ENCODE peak calls at places on chromosomes 1 and 21, in four cellular contexts. One of them, this sample, is unnamed.

GRCh38 chr1:203985676-203986075 is 87.2 kb upstream of the SOX13 start:
- DNase-seq in HepG2: no peak
- DNase-seq in K562: no peak
- DNase-seq in HEK293T: no peak
- DNase-seq in this sample: no peak

GRCh38 chr1:57848406-57848805 is 424.5 kb upstream of the DAB1 start:
- DNase-seq in HepG2: no peak
- DNase-seq in HEK293T: no peak
- DNase-seq in K562: no peak
- DNase-seq in this sample: no peak

GRCh38 chr1:186188004-186188539 is 187.0 kb downstream of the TPR start:
- DNase-seq in K562: no peak
- DNase-seq in HepG2: no peak
- DNase-seq in HEK293T: no peak
- DNase-seq in this sample: no peak

GRCh38 chr1:43312212-43312623 is 11.4 kb downstream of the TIE1 start:
- DNase-seq in K562: no peak
- DNase-seq in HepG2: no peak
- DNase-seq in HEK293T: no peak
- DNase-seq in this sample: no peak

GRCh38 chr1:22670352-22670964 is 17.4 kb downstream of the C1QB start:
- DNase-seq in K562: no peak
- DNase-seq in HepG2: no peak
- DNase-seq in HEK293T: no peak
- DNase-seq in this sample: no peak

GRCh38 chr21:45447821-45448220 is 42.9 kb downstream of the COL18A1 start:
- DNase-seq in HEK293T: no peak
- DNase-seq in K562: no peak
- DNase-seq in HepG2: no peak
- DNase-seq in this sample: no peak

GRCh38 chr1:3691421-3692204 is 39.3 kb downstream of the TP73 start:
- DNase-seq in HEK293T: no peak
- DNase-seq in HepG2: no peak
- DNase-seq in K562: no peak
- DNase-seq in this sample: no peak

GRCh38 chr21:15671188-15671587 is 58.6 kb upstream of the USP25 start:
- DNase-seq in K562: no peak
- DNase-seq in HEK293T: no peak
- DNase-seq in HepG2: no peak
- DNase-seq in this sample: no peak

GRCh38 chr21:46210378-46211136 is 18.0 kb downstream of the LSS start:
- DNase-seq in K562: peak
- DNase-seq in HepG2: no peak
- DNase-seq in HEK293T: no peak
- DNase-seq in this sample: peak

GRCh38 chr1:230186874-230187273 is 119.8 kb downstream of the GALNT2 start:
- DNase-seq in HepG2: no peak
- DNase-seq in K562: no peak
- DNase-seq in HEK293T: no peak
- DNase-seq in this sample: no peak

GRCh38 chr1:206021796-206022365 is 1.8 kb downstream of the CTSE start:
- DNase-seq in HEK293T: no peak
- DNase-seq in HepG2: no peak
- DNase-seq in K562: no peak
- DNase-seq in this sample: no peak

GRCh38 chr1:209307836-209308235 is 275.7 kb upstream of the CAMK1G start:
- DNase-seq in K562: no peak
- DNase-seq in HepG2: no peak
- DNase-seq in HEK293T: no peak
- DNase-seq in this sample: no peak

GRCh38 chr21:34189506-34189905 is 116.1 kb downstream of the MRPS6 start:
- DNase-seq in HEK293T: no peak
- DNase-seq in HepG2: no peak
- DNase-seq in K562: no peak
- DNase-seq in this sample: no peak

GRCh38 chr21:34195365-34195764 is 122.0 kb downstream of the MRPS6 start:
- DNase-seq in K562: no peak
- DNase-seq in HEK293T: no peak
- DNase-seq in HepG2: no peak
- DNase-seq in this sample: peak

GRCh38 chr21:34190576-34191301 is 117.4 kb downstream of the MRPS6 start:
- DNase-seq in HEK293T: no peak
- DNase-seq in K562: peak
- DNase-seq in HepG2: no peak
- DNase-seq in this sample: no peak

GRCh38 chr21:34192646-34193285 is 119.4 kb downstream of the MRPS6 start:
- DNase-seq in K562: no peak
- DNase-seq in HepG2: no peak
- DNase-seq in HEK293T: no peak
- DNase-seq in this sample: no peak

DNA sequence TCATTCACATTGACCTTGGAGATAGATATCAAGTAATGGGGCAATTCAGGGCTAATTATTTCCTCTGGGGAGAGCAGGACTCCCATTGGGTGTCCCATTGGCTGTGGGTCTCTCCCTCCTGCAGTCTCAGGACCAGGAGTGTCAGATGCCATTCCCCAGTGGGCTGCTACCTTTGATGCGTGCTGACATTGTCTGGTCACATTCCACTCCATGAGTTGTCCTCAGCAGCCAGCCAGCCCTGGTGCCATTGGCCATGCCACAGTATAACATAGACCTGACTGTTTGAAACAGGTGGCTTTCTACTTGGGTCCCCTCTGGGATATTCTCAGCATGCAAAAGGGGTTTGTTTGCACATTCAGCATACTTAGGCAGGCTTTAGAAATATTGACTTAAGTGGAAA is 118.5 kb downstream of the MRPS6 start:
- DNase-seq in HEK293T: no peak
- DNase-seq in HepG2: no peak
- DNase-seq in K562: no peak
- DNase-seq in this sample: no peak
- TF ChIP-seq ELF4 in HEK293T: no peak
- TF ChIP-seq ELF4 in HepG2: no peak
- TF ChIP-seq ELF4 in K562: no peak
- TF ChIP-seq ELF4 in this sample: no peak

GRCh38 chr1:6180215-6180577 is at the start of gene CHD5:
- DNase-seq in K562: no peak
- DNase-seq in HEK293T: peak
- DNase-seq in HepG2: no peak
- DNase-seq in this sample: peak

GRCh38 chr1:6179564-6180175 is 451 bp downstream of the CHD5 start:
- DNase-seq in HepG2: no peak
- DNase-seq in K562: no peak
- DNase-seq in HEK293T: no peak
- DNase-seq in this sample: no peak

GRCh38 chr1:6178751-6179563 is 1.2 kb downstream of the CHD5 start:
- DNase-seq in HepG2: no peak
- DNase-seq in K562: no peak
- DNase-seq in HEK293T: no peak
- DNase-seq in this sample: peak

GRCh38 chr1:6181347-6181770 is 1.2 kb upstream of the CHD5 start:
- DNase-seq in HepG2: no peak
- DNase-seq in HEK293T: no peak
- DNase-seq in K562: no peak
- DNase-seq in this sample: peak

DNA sequence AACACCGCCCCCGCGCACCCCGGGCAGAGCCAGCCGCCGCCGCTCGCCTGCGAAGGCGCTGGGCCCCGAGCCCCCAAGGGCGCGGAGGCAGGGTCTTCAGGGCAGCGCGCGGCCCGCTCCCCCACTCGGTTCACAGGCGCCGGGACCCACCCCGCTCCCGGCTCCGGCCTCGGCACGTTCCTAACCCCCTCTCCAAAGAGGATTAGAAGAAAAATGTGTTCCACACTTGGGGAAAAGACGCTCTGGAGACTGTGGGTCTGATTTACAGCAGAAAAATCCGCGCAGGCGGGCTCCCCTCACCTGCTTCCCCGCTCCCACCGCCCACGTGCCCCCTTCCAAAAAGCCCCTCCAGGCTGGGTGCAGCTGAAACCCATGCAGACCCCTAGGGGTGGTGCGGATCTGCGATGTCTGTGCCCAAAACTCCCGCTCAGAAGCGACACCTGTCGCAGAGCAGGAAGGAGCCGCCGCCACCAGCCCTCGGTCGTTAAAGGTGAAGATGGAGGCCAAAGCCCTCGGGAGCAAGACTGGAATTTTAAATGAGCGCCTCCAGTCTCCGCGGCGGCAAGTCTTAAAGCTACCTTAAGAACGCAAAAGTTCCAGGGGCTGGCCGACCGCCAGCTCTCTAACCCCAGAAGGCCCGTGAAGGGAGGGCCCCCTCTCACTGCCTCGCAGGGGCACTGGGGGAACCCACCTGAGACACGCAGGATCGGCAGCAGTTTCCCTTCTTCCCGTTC is 624 bp upstream of the CHD5 start:
- DNase-seq in K562: no peak
- DNase-seq in HepG2: no peak
- DNase-seq in HEK293T: no peak
- DNase-seq in this sample: peak
- TF ChIP-seq ELF4 in K562: no peak
- TF ChIP-seq ELF4 in HepG2: no peak
- TF ChIP-seq ELF4 in HEK293T: no peak
- TF ChIP-seq ELF4 in this sample: no peak

DNA sequence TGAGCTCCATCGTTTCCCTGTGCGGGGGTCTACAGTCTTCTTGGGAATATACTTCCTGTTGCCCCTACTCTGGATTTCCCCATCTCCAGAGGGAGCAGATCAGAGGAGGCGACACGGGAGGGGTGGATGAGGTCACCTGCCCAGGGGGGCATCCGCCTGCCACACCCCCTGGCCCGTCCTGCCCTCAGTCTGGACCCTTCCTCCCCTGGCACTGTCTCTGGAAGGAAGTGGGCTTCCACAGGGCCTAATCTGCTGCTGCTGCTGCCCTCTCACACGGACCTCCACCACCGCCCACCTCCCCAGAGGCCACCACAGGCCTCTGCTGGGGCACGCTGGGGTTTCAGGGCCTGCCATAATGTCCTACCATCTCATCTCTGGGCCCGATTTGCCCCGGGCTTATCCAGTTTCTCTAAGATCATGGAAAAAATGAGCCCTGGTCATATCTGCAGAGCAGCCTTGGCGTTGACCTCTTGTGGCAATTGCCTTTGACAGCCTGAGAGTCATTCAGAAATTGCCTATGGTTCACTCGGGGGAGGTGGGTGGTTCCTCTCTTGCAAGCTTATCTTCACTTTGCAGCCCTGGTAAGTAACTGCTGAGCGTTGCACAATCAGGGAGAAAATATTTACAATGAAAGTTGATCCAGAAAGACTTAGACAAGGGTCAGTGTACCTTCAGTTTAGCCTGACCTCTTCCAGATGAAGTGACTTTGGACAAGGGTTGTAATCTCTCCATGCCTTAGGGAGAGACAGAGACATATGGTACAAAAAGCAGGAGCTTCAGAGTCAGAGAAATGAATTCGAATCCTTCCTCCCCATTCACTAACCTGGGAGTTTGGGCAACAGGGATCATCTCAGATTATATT is 252.5 kb downstream of the TOMM20 start:
- DNase-seq in K562: peak
- DNase-seq in HEK293T: no peak
- DNase-seq in HepG2: peak
- DNase-seq in this sample: no peak
- TF ChIP-seq ELF4 in K562: no peak
- TF ChIP-seq ELF4 in HEK293T: no peak
- TF ChIP-seq ELF4 in HepG2: peak
- TF ChIP-seq ELF4 in this sample: no peak

GRCh38 chr1:1422465-1423244 is 1.6 kb upstream of the ANKRD65 start:
- DNase-seq in HEK293T: no peak
- DNase-seq in K562: peak
- DNase-seq in HepG2: no peak
- DNase-seq in this sample: peak

GRCh38 chr1:1420654-1421134 is 382 bp downstream of the ANKRD65 start:
- DNase-seq in HepG2: no peak
- DNase-seq in K562: no peak
- DNase-seq in HEK293T: no peak
- DNase-seq in this sample: no peak

GRCh38 chr1:1419812-1420653 is 1.0 kb downstream of the ANKRD65 start:
- DNase-seq in K562: no peak
- DNase-seq in HEK293T: no peak
- DNase-seq in HepG2: no peak
- DNase-seq in this sample: peak

GRCh38 chr1:1421907-1422464 is 910 bp upstream of the ANKRD65 start:
- DNase-seq in HEK293T: no peak
- DNase-seq in K562: no peak
- DNase-seq in HepG2: no peak
- DNase-seq in this sample: no peak

GRCh38 chr1:1421147-1421906 is at the start of gene ANKRD65:
- DNase-seq in K562: no peak
- DNase-seq in HepG2: peak
- DNase-seq in HEK293T: no peak
- DNase-seq in this sample: peak
- TF ChIP-seq ELF4 in K562: no peak
- TF ChIP-seq ELF4 in HepG2: no peak
- TF ChIP-seq ELF4 in HEK293T: no peak
- TF ChIP-seq ELF4 in this sample: no peak

GRCh38 chr1:192491804-192492554 is 83.6 kb upstream of the RGS1 start:
- DNase-seq in HepG2: no peak
- DNase-seq in HEK293T: no peak
- DNase-seq in K562: no peak
- DNase-seq in this sample: no peak
- TF ChIP-seq ELF4 in HepG2: no peak
- TF ChIP-seq ELF4 in HEK293T: no peak
- TF ChIP-seq ELF4 in K562: no peak
- TF ChIP-seq ELF4 in this sample: no peak

GRCh38 chr1:221343106-221343505 is 398.8 kb downstream of the DUSP10 start:
- DNase-seq in K562: no peak
- DNase-seq in HepG2: no peak
- DNase-seq in HEK293T: no peak
- DNase-seq in this sample: no peak

GRCh38 chr1:221347706-221348105 is 394.2 kb downstream of the DUSP10 start:
- DNase-seq in HepG2: peak
- DNase-seq in K562: no peak
- DNase-seq in HEK293T: no peak
- DNase-seq in this sample: no peak

GRCh38 chr1:221350091-221350490 is 391.8 kb downstream of the DUSP10 start:
- DNase-seq in K562: no peak
- DNase-seq in HEK293T: no peak
- DNase-seq in HepG2: no peak
- DNase-seq in this sample: no peak

DNA sequence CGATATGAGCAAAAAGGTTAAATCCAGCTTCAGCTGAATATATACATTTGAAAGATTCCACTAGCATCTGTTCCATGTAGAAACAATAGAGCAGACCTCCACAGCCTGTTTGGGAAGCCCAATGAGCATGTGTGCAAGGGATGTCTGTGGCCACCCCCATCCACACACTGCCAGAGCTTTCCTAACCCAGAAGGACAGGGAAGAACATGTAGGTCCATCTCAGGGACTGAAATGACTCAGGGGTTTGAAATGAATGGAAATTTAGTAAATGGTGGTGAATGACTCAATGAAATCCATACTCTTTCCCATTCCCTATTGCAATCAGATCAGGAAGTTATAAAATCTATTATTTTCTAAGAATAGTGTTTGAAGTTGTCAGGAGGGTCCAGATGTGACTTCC is 397.2 kb downstream of the DUSP10 start:
- DNase-seq in K562: no peak
- DNase-seq in HepG2: no peak
- DNase-seq in HEK293T: no peak
- DNase-seq in this sample: no peak
- TF ChIP-seq ELF4 in K562: no peak
- TF ChIP-seq ELF4 in HepG2: no peak
- TF ChIP-seq ELF4 in HEK293T: no peak
- TF ChIP-seq ELF4 in this sample: no peak